ENCODE peak calls at places on chromosomes 16 and 17, in ten cellular contexts. One of them, this sample, is unnamed.

GRCh38 chr17:59505610-59506276 is 59.7 kb upstream of the DHX40 start:
- DNase-seq in cardiac muscle cell: no peak
- DNase-seq in RWPE1: peak
- DNase-seq in T-helper 17 cell: no peak
- DNase-seq in putamen: no peak
- DNase-seq in HuH-7: peak
- DNase-seq in pancreas: no peak
- DNase-seq in amniotic stem cell: no peak
- DNase-seq in activated T-cell treated with anti-CD3 and anti-CD28 coated beads, Interleukin-2, amount 50 U/mL, for 48 hours: no peak
- DNase-seq in CD8-positive, alpha-beta memory T cell: no peak
- DNase-seq in this sample: no peak

GRCh38 chr16:50067290-50067853 is 1.6 kb downstream of the HEATR3 start:
- DNase-seq in cardiac muscle cell: peak
- DNase-seq in RWPE1: peak
- DNase-seq in T-helper 17 cell: no peak
- DNase-seq in putamen: peak
- DNase-seq in HuH-7: peak
- DNase-seq in pancreas: no peak
- DNase-seq in amniotic stem cell: peak
- DNase-seq in activated T-cell treated with anti-CD3 and anti-CD28 coated beads, Interleukin-2, amount 50 U/mL, for 48 hours: peak
- DNase-seq in CD8-positive, alpha-beta memory T cell: peak
- DNase-seq in this sample: peak

GRCh38 chr17:78325076-78325712 is 34.7 kb downstream of the SOCS3 start:
- DNase-seq in cardiac muscle cell: peak
- DNase-seq in RWPE1: no peak
- DNase-seq in T-helper 17 cell: no peak
- DNase-seq in putamen: no peak
- DNase-seq in HuH-7: no peak
- DNase-seq in pancreas: no peak
- DNase-seq in amniotic stem cell: peak
- DNase-seq in activated T-cell treated with anti-CD3 and anti-CD28 coated beads, Interleukin-2, amount 50 U/mL, for 48 hours: no peak
- DNase-seq in CD8-positive, alpha-beta memory T cell: no peak
- DNase-seq in this sample: no peak

GRCh38 chr16:5018791-5019190 is 14.9 kb downstream of the NAGPA start:
- DNase-seq in cardiac muscle cell: no peak
- DNase-seq in RWPE1: no peak
- DNase-seq in T-helper 17 cell: no peak
- DNase-seq in putamen: no peak
- DNase-seq in HuH-7: no peak
- DNase-seq in pancreas: no peak
- DNase-seq in amniotic stem cell: no peak
- DNase-seq in activated T-cell treated with anti-CD3 and anti-CD28 coated beads, Interleukin-2, amount 50 U/mL, for 48 hours: no peak
- DNase-seq in CD8-positive, alpha-beta memory T cell: no peak
- DNase-seq in this sample: no peak

GRCh38 chr17:31487063-31487647 is 95.7 kb downstream of the RAB11FIP4 start:
- DNase-seq in cardiac muscle cell: no peak
- DNase-seq in RWPE1: no peak
- DNase-seq in T-helper 17 cell: no peak
- DNase-seq in putamen: no peak
- DNase-seq in HuH-7: no peak
- DNase-seq in pancreas: no peak
- DNase-seq in amniotic stem cell: no peak
- DNase-seq in activated T-cell treated with anti-CD3 and anti-CD28 coated beads, Interleukin-2, amount 50 U/mL, for 48 hours: no peak
- DNase-seq in CD8-positive, alpha-beta memory T cell: no peak
- DNase-seq in this sample: no peak

GRCh38 chr16:89093602-89094251 is at the start of gene ACSF3:
- DNase-seq in cardiac muscle cell: peak
- DNase-seq in RWPE1: peak
- DNase-seq in T-helper 17 cell: peak
- DNase-seq in putamen: peak
- DNase-seq in HuH-7: peak
- DNase-seq in pancreas: peak
- DNase-seq in amniotic stem cell: no peak
- DNase-seq in activated T-cell treated with anti-CD3 and anti-CD28 coated beads, Interleukin-2, amount 50 U/mL, for 48 hours: peak
- DNase-seq in CD8-positive, alpha-beta memory T cell: peak
- DNase-seq in this sample: peak

GRCh38 chr17:17824780-17825614 is 11.8 kb downstream of the SREBF1 start:
- DNase-seq in cardiac muscle cell: no peak
- DNase-seq in RWPE1: no peak
- DNase-seq in T-helper 17 cell: no peak
- DNase-seq in putamen: no peak
- DNase-seq in HuH-7: no peak
- DNase-seq in pancreas: peak
- DNase-seq in amniotic stem cell: no peak
- DNase-seq in activated T-cell treated with anti-CD3 and anti-CD28 coated beads, Interleukin-2, amount 50 U/mL, for 48 hours: no peak
- DNase-seq in CD8-positive, alpha-beta memory T cell: no peak
- DNase-seq in this sample: no peak

GRCh38 chr17:34575182-34575581 is 4.2 kb upstream of the TMEM132E start:
- DNase-seq in cardiac muscle cell: no peak
- DNase-seq in RWPE1: no peak
- DNase-seq in T-helper 17 cell: no peak
- DNase-seq in putamen: no peak
- DNase-seq in HuH-7: no peak
- DNase-seq in pancreas: no peak
- DNase-seq in amniotic stem cell: no peak
- DNase-seq in activated T-cell treated with anti-CD3 and anti-CD28 coated beads, Interleukin-2, amount 50 U/mL, for 48 hours: no peak
- DNase-seq in CD8-positive, alpha-beta memory T cell: no peak
- DNase-seq in this sample: no peak

GRCh38 chr17:11645426-11645825 is 47.2 kb downstream of the DNAH9 start:
- DNase-seq in cardiac muscle cell: no peak
- DNase-seq in RWPE1: no peak
- DNase-seq in T-helper 17 cell: no peak
- DNase-seq in putamen: no peak
- DNase-seq in HuH-7: no peak
- DNase-seq in pancreas: no peak
- DNase-seq in amniotic stem cell: no peak
- DNase-seq in activated T-cell treated with anti-CD3 and anti-CD28 coated beads, Interleukin-2, amount 50 U/mL, for 48 hours: no peak
- DNase-seq in CD8-positive, alpha-beta memory T cell: no peak
- DNase-seq in this sample: no peak

GRCh38 chr17:82039695-82040299 is 2.3 kb upstream of the DCXR start:
- DNase-seq in cardiac muscle cell: no peak
- DNase-seq in RWPE1: no peak
- DNase-seq in T-helper 17 cell: no peak
- DNase-seq in putamen: no peak
- DNase-seq in HuH-7: no peak
- DNase-seq in pancreas: no peak
- DNase-seq in amniotic stem cell: no peak
- DNase-seq in activated T-cell treated with anti-CD3 and anti-CD28 coated beads, Interleukin-2, amount 50 U/mL, for 48 hours: no peak
- DNase-seq in CD8-positive, alpha-beta memory T cell: no peak
- DNase-seq in this sample: no peak

GRCh38 chr17:45376171-45376564 is 56.5 kb downstream of the ARHGAP27 start:
- DNase-seq in cardiac muscle cell: no peak
- DNase-seq in RWPE1: no peak
- DNase-seq in T-helper 17 cell: no peak
- DNase-seq in putamen: no peak
- DNase-seq in HuH-7: no peak
- DNase-seq in pancreas: no peak
- DNase-seq in amniotic stem cell: no peak
- DNase-seq in activated T-cell treated with anti-CD3 and anti-CD28 coated beads, Interleukin-2, amount 50 U/mL, for 48 hours: no peak
- DNase-seq in CD8-positive, alpha-beta memory T cell: no peak
- DNase-seq in this sample: no peak

GRCh38 chr16:3599121-3599520 is 12.3 kb downstream of the SLX4 start:
- DNase-seq in cardiac muscle cell: no peak
- DNase-seq in RWPE1: no peak
- DNase-seq in T-helper 17 cell: no peak
- DNase-seq in putamen: no peak
- DNase-seq in HuH-7: no peak
- DNase-seq in pancreas: no peak
- DNase-seq in amniotic stem cell: no peak
- DNase-seq in activated T-cell treated with anti-CD3 and anti-CD28 coated beads, Interleukin-2, amount 50 U/mL, for 48 hours: no peak
- DNase-seq in CD8-positive, alpha-beta memory T cell: no peak
- DNase-seq in this sample: no peak

GRCh38 chr16:23587726-23588125 is 8.4 kb downstream of the NDUFAB1 start:
- DNase-seq in cardiac muscle cell: peak
- DNase-seq in RWPE1: no peak
- DNase-seq in T-helper 17 cell: no peak
- DNase-seq in putamen: no peak
- DNase-seq in HuH-7: no peak
- DNase-seq in pancreas: no peak
- DNase-seq in amniotic stem cell: no peak
- DNase-seq in activated T-cell treated with anti-CD3 and anti-CD28 coated beads, Interleukin-2, amount 50 U/mL, for 48 hours: no peak
- DNase-seq in CD8-positive, alpha-beta memory T cell: no peak
- DNase-seq in this sample: no peak

GRCh38 chr17:42276609-42277341 is 584 bp upstream of the STAT5B start:
- DNase-seq in cardiac muscle cell: peak
- DNase-seq in RWPE1: peak
- DNase-seq in T-helper 17 cell: no peak
- DNase-seq in putamen: no peak
- DNase-seq in HuH-7: peak
- DNase-seq in pancreas: peak
- DNase-seq in amniotic stem cell: peak
- DNase-seq in activated T-cell treated with anti-CD3 and anti-CD28 coated beads, Interleukin-2, amount 50 U/mL, for 48 hours: peak
- DNase-seq in CD8-positive, alpha-beta memory T cell: peak
- DNase-seq in this sample: peak

GRCh38 chr17:58249270-58250133 is 11.1 kb downstream of the LPO start:
- DNase-seq in cardiac muscle cell: peak
- DNase-seq in RWPE1: peak
- DNase-seq in T-helper 17 cell: peak
- DNase-seq in putamen: peak
- DNase-seq in HuH-7: peak
- DNase-seq in pancreas: peak
- DNase-seq in amniotic stem cell: no peak
- DNase-seq in activated T-cell treated with anti-CD3 and anti-CD28 coated beads, Interleukin-2, amount 50 U/mL, for 48 hours: peak
- DNase-seq in CD8-positive, alpha-beta memory T cell: peak
- DNase-seq in this sample: peak

GRCh38 chr16:66874079-66874775 is 6.1 kb upstream of the PDP2 start:
- DNase-seq in cardiac muscle cell: peak
- DNase-seq in RWPE1: no peak
- DNase-seq in T-helper 17 cell: no peak
- DNase-seq in putamen: no peak
- DNase-seq in HuH-7: no peak
- DNase-seq in pancreas: no peak
- DNase-seq in amniotic stem cell: no peak
- DNase-seq in activated T-cell treated with anti-CD3 and anti-CD28 coated beads, Interleukin-2, amount 50 U/mL, for 48 hours: peak
- DNase-seq in CD8-positive, alpha-beta memory T cell: no peak
- DNase-seq in this sample: no peak

GRCh38 chr16:27226476-27226875 is 23.1 kb downstream of the KDM8 start:
- DNase-seq in cardiac muscle cell: no peak
- DNase-seq in RWPE1: peak
- DNase-seq in T-helper 17 cell: no peak
- DNase-seq in putamen: no peak
- DNase-seq in HuH-7: no peak
- DNase-seq in pancreas: no peak
- DNase-seq in amniotic stem cell: no peak
- DNase-seq in activated T-cell treated with anti-CD3 and anti-CD28 coated beads, Interleukin-2, amount 50 U/mL, for 48 hours: no peak
- DNase-seq in CD8-positive, alpha-beta memory T cell: no peak
- DNase-seq in this sample: no peak

GRCh38 chr17:57946798-57947358 is 8.3 kb downstream of the CUEDC1 start:
- DNase-seq in cardiac muscle cell: peak
- DNase-seq in RWPE1: peak
- DNase-seq in T-helper 17 cell: no peak
- DNase-seq in putamen: no peak
- DNase-seq in HuH-7: peak
- DNase-seq in pancreas: peak
- DNase-seq in amniotic stem cell: no peak
- DNase-seq in activated T-cell treated with anti-CD3 and anti-CD28 coated beads, Interleukin-2, amount 50 U/mL, for 48 hours: peak
- DNase-seq in CD8-positive, alpha-beta memory T cell: no peak
- DNase-seq in this sample: no peak

GRCh38 chr16:80285089-80285488 is 255.7 kb upstream of the DYNLRB2 start:
- DNase-seq in cardiac muscle cell: no peak
- DNase-seq in RWPE1: peak
- DNase-seq in T-helper 17 cell: no peak
- DNase-seq in putamen: no peak
- DNase-seq in HuH-7: no peak
- DNase-seq in pancreas: no peak
- DNase-seq in amniotic stem cell: peak
- DNase-seq in activated T-cell treated with anti-CD3 and anti-CD28 coated beads, Interleukin-2, amount 50 U/mL, for 48 hours: no peak
- DNase-seq in CD8-positive, alpha-beta memory T cell: no peak
- DNase-seq in this sample: no peak

GRCh38 chr16:88116121-88116900 is 165.1 kb downstream of the BANP start:
- DNase-seq in cardiac muscle cell: peak
- DNase-seq in RWPE1: no peak
- DNase-seq in T-helper 17 cell: no peak
- DNase-seq in putamen: no peak
- DNase-seq in HuH-7: no peak
- DNase-seq in pancreas: no peak
- DNase-seq in amniotic stem cell: no peak
- DNase-seq in activated T-cell treated with anti-CD3 and anti-CD28 coated beads, Interleukin-2, amount 50 U/mL, for 48 hours: no peak
- DNase-seq in CD8-positive, alpha-beta memory T cell: no peak
- DNase-seq in this sample: no peak

GRCh38 chr16:10929853-10930754 is 12.2 kb downstream of the DEXI start:
- DNase-seq in cardiac muscle cell: peak
- DNase-seq in RWPE1: no peak
- DNase-seq in T-helper 17 cell: no peak
- DNase-seq in putamen: no peak
- DNase-seq in HuH-7: no peak
- DNase-seq in pancreas: no peak
- DNase-seq in amniotic stem cell: no peak
- DNase-seq in activated T-cell treated with anti-CD3 and anti-CD28 coated beads, Interleukin-2, amount 50 U/mL, for 48 hours: no peak
- DNase-seq in CD8-positive, alpha-beta memory T cell: no peak
- DNase-seq in this sample: no peak

GRCh38 chr16:27824786-27825185 is 238.7 kb downstream of the GSG1L start:
- DNase-seq in cardiac muscle cell: no peak
- DNase-seq in RWPE1: no peak
- DNase-seq in T-helper 17 cell: no peak
- DNase-seq in putamen: no peak
- DNase-seq in HuH-7: no peak
- DNase-seq in pancreas: no peak
- DNase-seq in amniotic stem cell: no peak
- DNase-seq in activated T-cell treated with anti-CD3 and anti-CD28 coated beads, Interleukin-2, amount 50 U/mL, for 48 hours: no peak
- DNase-seq in CD8-positive, alpha-beta memory T cell: no peak
- DNase-seq in this sample: no peak

GRCh38 chr17:44909681-44910144 is 5.6 kb downstream of the GFAP start:
- DNase-seq in cardiac muscle cell: no peak
- DNase-seq in RWPE1: peak
- DNase-seq in T-helper 17 cell: no peak
- DNase-seq in putamen: no peak
- DNase-seq in HuH-7: no peak
- DNase-seq in pancreas: no peak
- DNase-seq in amniotic stem cell: peak
- DNase-seq in activated T-cell treated with anti-CD3 and anti-CD28 coated beads, Interleukin-2, amount 50 U/mL, for 48 hours: no peak
- DNase-seq in CD8-positive, alpha-beta memory T cell: no peak
- DNase-seq in this sample: no peak

GRCh38 chr17:27217631-27218030 is 76.3 kb upstream of the WSB1 start:
- DNase-seq in cardiac muscle cell: no peak
- DNase-seq in RWPE1: no peak
- DNase-seq in T-helper 17 cell: no peak
- DNase-seq in putamen: no peak
- DNase-seq in HuH-7: no peak
- DNase-seq in pancreas: no peak
- DNase-seq in amniotic stem cell: no peak
- DNase-seq in activated T-cell treated with anti-CD3 and anti-CD28 coated beads, Interleukin-2, amount 50 U/mL, for 48 hours: no peak
- DNase-seq in CD8-positive, alpha-beta memory T cell: no peak
- DNase-seq in this sample: no peak

GRCh38 chr16:72371307-72372081 is 199.5 kb upstream of the PMFBP1 start:
- DNase-seq in cardiac muscle cell: peak
- DNase-seq in RWPE1: peak
- DNase-seq in T-helper 17 cell: no peak
- DNase-seq in putamen: no peak
- DNase-seq in HuH-7: no peak
- DNase-seq in pancreas: no peak
- DNase-seq in amniotic stem cell: no peak
- DNase-seq in activated T-cell treated with anti-CD3 and anti-CD28 coated beads, Interleukin-2, amount 50 U/mL, for 48 hours: no peak
- DNase-seq in CD8-positive, alpha-beta memory T cell: no peak
- DNase-seq in this sample: no peak

GRCh38 chr17:83085526-83086196 is 6.3 kb downstream of the METRNL start:
- DNase-seq in cardiac muscle cell: no peak
- DNase-seq in RWPE1: no peak
- DNase-seq in T-helper 17 cell: no peak
- DNase-seq in putamen: no peak
- DNase-seq in HuH-7: no peak
- DNase-seq in pancreas: no peak
- DNase-seq in amniotic stem cell: no peak
- DNase-seq in activated T-cell treated with anti-CD3 and anti-CD28 coated beads, Interleukin-2, amount 50 U/mL, for 48 hours: no peak
- DNase-seq in CD8-positive, alpha-beta memory T cell: no peak
- DNase-seq in this sample: no peak

GRCh38 chr16:14529010-14529669 is 100.9 kb downstream of the PARN start:
- DNase-seq in cardiac muscle cell: peak
- DNase-seq in RWPE1: peak
- DNase-seq in T-helper 17 cell: no peak
- DNase-seq in putamen: peak
- DNase-seq in HuH-7: peak
- DNase-seq in pancreas: peak
- DNase-seq in amniotic stem cell: peak
- DNase-seq in activated T-cell treated with anti-CD3 and anti-CD28 coated beads, Interleukin-2, amount 50 U/mL, for 48 hours: peak
- DNase-seq in CD8-positive, alpha-beta memory T cell: no peak
- DNase-seq in this sample: peak

GRCh38 chr16:2230376-2230775 is 5.9 kb upstream of the DNASE1L2 start:
- DNase-seq in cardiac muscle cell: no peak
- DNase-seq in RWPE1: no peak
- DNase-seq in T-helper 17 cell: no peak
- DNase-seq in putamen: no peak
- DNase-seq in HuH-7: no peak
- DNase-seq in pancreas: no peak
- DNase-seq in amniotic stem cell: no peak
- DNase-seq in activated T-cell treated with anti-CD3 and anti-CD28 coated beads, Interleukin-2, amount 50 U/mL, for 48 hours: no peak
- DNase-seq in CD8-positive, alpha-beta memory T cell: no peak
- DNase-seq in this sample: no peak

This sample was measured in CD4-positive, alpha-beta T cell.